ENCODE peak calls at places on chromosomes 6 and 20, in ten cellular contexts. G is IMR-90, K is K562, F is ovary, S is transverse colon, T is GM12878, Q is A549, Y is HCT116, N is stomach, D is prostate gland. L is an unnamed sample.

GRCh38 chr6:95543798-95544197 is 33.5 kb upstream of the MANEA start:
- DNase-seq in Q (no peak), N (no peak), D (no peak), T (no peak), Y (no peak), G (no peak), K (no peak), S (no peak), F (no peak), L (no peak)

GRCh38 chr6:116596815-116597214 is 19.5 kb upstream of the RSPH4A start:
- DNase-seq in G (peak; percentile 42), Y (no peak), T (no peak), D (no peak), Q (no peak), K (no peak), F (no peak), S (no peak), N (no peak), L (no peak)

GRCh38 chr20:58717278-58718091 is 24.9 kb downstream of the NPEPL1 start:
- DNase-seq in Q (no peak), Y (no peak), F (peak; percentile 30), G (no peak), N (peak; percentile 24), D (peak; percentile 4), K (no peak), T (no peak), S (peak; percentile 7), L (peak; percentile 12)

GRCh38 chr6:36755435-36756348 is 58.1 kb downstream of the RAB44 start:
- DNase-seq in K (no peak), G (peak; percentile 72), N (peak; percentile 38), F (no peak), S (peak; percentile 52), Q (no peak), Y (no peak), T (peak; percentile 91), D (no peak), L (peak; percentile 79)

GRCh38 chr20:1287306-1287705 is 21.2 kb downstream of the SNPH start:
- DNase-seq in K (no peak), G (no peak), N (no peak), F (no peak), S (no peak), Q (no peak), T (no peak), Y (no peak), D (no peak), L (no peak)

GRCh38 chr20:55159230-55159629 is 683.8 kb downstream of the DOK5 start:
- DNase-seq in K (no peak), T (no peak), F (no peak), G (no peak), Q (no peak), Y (no peak), D (no peak), N (no peak), S (no peak), L (no peak)

GRCh38 chr6:135188718-135189117 is 7.6 kb downstream of the MYB start:
- DNase-seq in Y (no peak), D (no peak), N (no peak), T (no peak), K (no peak), F (no peak), G (no peak), S (no peak), Q (no peak), L (no peak)

GRCh38 chr20:43695571-43695970 is 28.7 kb downstream of the MYBL2 start:
- DNase-seq in Q (no peak), T (no peak), G (no peak), Y (no peak), D (no peak), N (no peak), K (no peak), F (no peak), S (no peak), L (no peak)

DNA sequence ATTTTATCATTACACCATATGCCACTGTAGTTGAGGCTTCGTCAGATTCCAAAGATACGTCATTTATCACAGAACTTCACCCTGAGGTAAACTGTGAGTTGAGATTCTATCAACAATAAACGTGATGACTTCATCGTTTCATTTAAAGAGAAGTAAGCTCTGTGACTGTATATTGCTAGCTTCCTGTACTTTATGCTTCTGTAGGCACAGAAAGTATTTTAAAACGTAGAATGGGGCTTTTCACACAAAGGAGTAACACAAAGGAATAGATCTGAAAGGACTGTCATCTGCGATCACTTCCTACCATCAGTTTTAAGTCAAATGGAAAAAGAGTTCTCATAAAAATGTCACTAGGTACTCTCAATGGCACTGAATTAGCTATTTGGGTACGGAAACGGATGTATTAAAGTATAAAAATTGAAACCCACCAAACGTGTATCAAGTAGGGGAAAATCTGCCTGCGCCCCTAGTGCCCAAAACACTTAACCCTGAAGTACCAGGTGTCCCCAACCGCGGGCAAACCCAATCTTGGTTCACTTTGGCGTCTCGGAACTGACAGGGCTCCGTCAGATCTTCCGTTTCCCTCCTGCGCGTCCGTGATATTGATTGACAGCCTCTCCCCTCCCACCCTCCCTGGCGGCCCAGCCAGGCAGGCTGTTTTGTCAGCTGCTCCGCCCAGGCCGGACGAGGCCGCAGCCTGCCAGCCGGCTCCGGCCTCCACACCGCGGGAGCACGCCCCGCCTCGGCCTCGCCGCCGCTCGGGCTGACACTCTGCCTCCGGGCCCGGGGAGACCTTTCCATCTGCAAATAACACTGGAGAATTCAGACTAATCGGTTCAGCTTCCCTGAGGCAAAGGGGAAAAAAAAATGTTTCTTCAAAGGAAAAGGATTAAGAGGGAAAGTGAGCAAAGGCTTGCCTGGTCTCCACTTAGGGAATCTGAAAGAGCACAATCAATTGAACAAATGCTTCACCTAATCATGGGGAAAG is 234.7 kb upstream of the MCHR2 start:
- DNase-seq in G (peak; percentile 71), Y (peak; percentile 69), Q (peak; percentile 51), F (peak; percentile 48), S (peak; percentile 77), K (peak; percentile 72), D (peak; percentile 43), T (peak; percentile 37), N (peak; percentile 75), L (peak; percentile 49)
- TF ChIP-seq POLR2A in G (no peak), Y (peak; percentile 47), Q (peak; percentile 69), F (no peak), S (no peak), K (peak; percentile 75), D (no peak), T (peak; percentile 60), N (no peak), L (no peak)

GRCh38 chr6:164168595-164168994 is 754.1 kb downstream of the QKI start:
- DNase-seq in N (no peak), F (no peak), K (no peak), T (no peak), Q (no peak), G (no peak), D (no peak), S (no peak), Y (no peak), L (no peak)

GRCh38 chr6:164164921-164165320 is 750.4 kb downstream of the QKI start:
- DNase-seq in T (no peak), F (no peak), S (no peak), Q (no peak), K (no peak), G (no peak), N (no peak), D (no peak), Y (no peak), L (no peak)

GRCh38 chr6:164166515-164166914 is 752.0 kb downstream of the QKI start:
- DNase-seq in K (no peak), G (no peak), S (no peak), Q (no peak), T (no peak), F (no peak), D (no peak), N (no peak), Y (no peak), L (no peak)

GRCh38 chr6:164167873-164168405 is 753.4 kb downstream of the QKI start:
- DNase-seq in G (no peak), K (no peak), F (no peak), Q (no peak), Y (no peak), D (no peak), T (no peak), S (no peak), N (no peak), L (no peak)

GRCh38 chr6:164166996-164167395 is 752.5 kb downstream of the QKI start:
- DNase-seq in K (no peak), G (no peak), Y (no peak), F (no peak), S (no peak), Q (no peak), N (no peak), D (no peak), T (no peak), L (no peak)
- H3K9me3 ChIP-seq in K (no peaks in the 10 kb centered on the region), G (peaks cover 24% of the 10 kb centered on the region), Y (peaks cover 10% of the 10 kb centered on the region), F (no peaks in the 10 kb centered on the region), S (no peaks in the 10 kb centered on the region), Q (no peaks in the 10 kb centered on the region), N (no peaks in the 10 kb centered on the region), D (no peaks in the 10 kb centered on the region), T (no peaks in the 10 kb centered on the region), L (no peaks in the 10 kb centered on the region)

DNA sequence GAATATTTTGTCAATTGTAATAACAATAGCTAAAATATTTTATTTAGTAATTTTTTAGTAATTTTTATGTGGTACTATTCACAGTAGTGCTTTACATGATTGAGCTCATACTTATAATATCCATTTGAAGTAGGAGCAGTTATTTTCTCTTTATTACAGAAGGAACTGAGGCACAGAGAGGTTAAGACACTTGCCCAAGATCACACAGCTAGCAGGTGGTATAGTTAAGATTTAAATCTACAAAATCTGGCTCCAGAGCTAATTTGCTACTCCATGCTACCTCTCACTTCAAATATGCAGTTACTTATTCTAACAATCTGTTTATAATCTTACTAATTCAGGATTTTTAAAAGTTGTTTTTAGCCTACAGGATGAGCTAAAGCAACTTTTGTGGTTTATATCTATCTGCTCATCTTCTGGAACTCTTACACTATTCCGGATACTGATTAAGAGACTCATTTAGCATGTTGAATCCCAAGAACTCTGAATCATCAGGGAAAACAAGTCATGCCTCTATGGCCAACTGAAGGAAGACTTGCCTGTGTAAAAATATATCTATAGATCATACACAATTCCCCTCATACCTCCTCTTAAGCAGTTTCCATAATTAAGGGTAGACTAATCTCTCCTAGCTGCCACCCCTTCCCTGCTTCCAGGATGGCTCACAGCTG is 324.2 kb downstream of the UBE3D start:
- DNase-seq in S (no peak), F (no peak), D (no peak), T (no peak), Y (no peak), K (no peak), Q (no peak), N (no peak), G (no peak), L (no peak)
- H3K4me3 ChIP-seq in S (no peak overlapping the region), F (no peak overlapping the region), D (no peak overlapping the region), T (no peak overlapping the region), Y (no peak overlapping the region), K (no peak overlapping the region), Q (no peak overlapping the region), N (no peak overlapping the region), G (no peak overlapping the region), L (no peak overlapping the region)

DNA sequence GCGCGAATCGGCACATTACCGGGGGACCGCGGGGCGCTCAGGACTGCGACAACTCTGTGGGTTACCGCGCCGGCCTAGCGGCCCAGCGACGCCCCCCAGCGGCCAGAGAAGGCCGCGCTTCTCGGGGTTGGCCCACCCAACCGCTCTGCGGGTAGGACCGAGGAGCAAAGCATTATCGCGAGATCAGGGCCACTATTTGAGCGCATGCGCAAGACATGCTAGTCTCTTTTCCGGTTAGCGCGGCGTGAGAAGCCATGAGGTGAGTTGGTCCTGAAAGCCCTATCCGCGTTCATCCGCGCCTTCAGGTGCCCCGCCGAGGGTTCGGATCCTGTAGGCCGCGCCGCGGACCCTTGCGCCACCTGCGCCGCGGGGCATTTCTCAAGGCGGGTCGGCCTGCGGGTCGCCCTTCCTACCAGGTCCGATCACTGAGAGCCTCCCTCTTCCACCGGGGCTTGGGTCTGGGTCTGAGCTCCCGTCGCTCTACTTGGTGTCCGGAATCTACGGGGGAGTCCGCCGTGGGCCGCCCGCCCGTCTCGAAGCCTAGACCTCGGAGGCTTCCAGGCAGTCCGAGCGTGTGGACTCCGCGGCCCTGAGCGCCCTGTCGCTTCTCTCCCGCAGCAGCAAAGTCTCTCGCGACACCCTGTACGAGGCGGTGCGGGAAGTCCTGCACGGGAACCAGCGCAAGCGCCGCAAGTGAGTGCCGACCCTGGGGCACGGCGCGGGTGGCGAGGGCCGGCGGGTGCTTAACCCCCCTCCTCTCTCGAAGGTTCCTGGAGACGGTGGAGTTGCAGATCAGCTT is at the start of gene RPL10A:
- DNase-seq in D (peak; percentile 97), N (peak; percentile 97), F (peak; percentile 97), K (peak; percentile 94), Q (peak; percentile 73), Y (peak; percentile 94), T (peak; percentile 94), G (peak; percentile 96), S (peak; percentile 97), L (peak; percentile 97)
- TF ChIP-seq POLR2A in D (peak; percentile 94), N (no peak), F (peak; percentile 95), K (peak; percentile 100), Q (peak; percentile 99), Y (peak; percentile 99), T (peak; percentile 100), G (peak; percentile 99), S (peak; percentile 91), L (peak; percentile 82)

L was measured in adrenal gland.